ENCODE peak calls at places on chromosomes 3 and 15, in four cellular contexts. A, O, D and M are unnamed samples.

GRCh38 chr3:13890377-13891016 is 10.6 kb upstream of the WNT7A start:
- DNase-seq in O (no peak), D (peak; percentile 81), A (no peak), M (no peak)

GRCh38 chr15:82122754-82123400 is 77.1 kb upstream of the MEX3B start:
- DNase-seq in O (no peak), D (peak; percentile 99), A (no peak), M (no peak)

GRCh38 chr3:32603064-32603463 is 32.4 kb upstream of the DYNC1LI1 start:
- DNase-seq in A (no peak), O (no peak), D (no peak), M (no peak)

GRCh38 chr15:78909791-78910228 is 35.0 kb downstream of the CTSH start:
- DNase-seq in A (no peak), O (peak; percentile 70), D (peak; percentile 54), M (no peak)

GRCh38 chr15:95596487-95596886 is 734.0 kb upstream of the NR2F2 start:
- DNase-seq in O (no peak), D (no peak), A (no peak), M (no peak)

GRCh38 chr3:103818800-103819199 is 1384.0 kb downstream of the ZPLD1 start:
- DNase-seq in O (no peak), D (no peak), A (no peak), M (no peak)

GRCh38 chr3:44920081-44920480 is 45.7 kb downstream of the TGM4 start:
- DNase-seq in D (peak; percentile 13), O (no peak), A (no peak), M (no peak)

GRCh38 chr15:66401130-66402021 is 14.7 kb downstream of the MAP2K1 start:
- DNase-seq in A (no peak), O (no peak), D (peak; percentile 49), M (no peak)

GRCh38 chr15:52486003-52486996 is 42.4 kb downstream of the MYO5A start:
- DNase-seq in O (no peak), D (no peak), A (no peak), M (no peak)

GRCh38 chr3:13879946-13880810 is at the start of gene WNT7A:
- DNase-seq in O (peak; percentile 80), A (no peak), D (peak; percentile 77), M (no peak)

GRCh38 chr3:120052685-120053084 is 41.6 kb downstream of the GSK3B start:
- DNase-seq in D (no peak), O (no peak), A (no peak), M (no peak)

GRCh38 chr3:152443212-152444023 is 174.7 kb downstream of the MBNL1 start:
- DNase-seq in A (no peak), O (no peak), D (no peak), M (no peak)

GRCh38 chr3:129413687-129414506 is 14.5 kb downstream of the EFCAB12 start:
- DNase-seq in O (no peak), A (no peak), D (peak; percentile 43), M (no peak)

GRCh38 chr15:69321041-69321554 is 22.4 kb downstream of the PAQR5 start:
- DNase-seq in O (no peak), D (no peak), A (no peak), M (no peak)

GRCh38 chr15:70047386-70048195 is 50.1 kb downstream of the TLE3 start:
- DNase-seq in O (no peak), D (no peak), A (no peak), M (no peak)

GRCh38 chr3:65080432-65080831 is 392.6 kb upstream of the ADAMTS9 start:
- DNase-seq in A (no peak), O (no peak), D (no peak), M (no peak)

GRCh38 chr15:70181626-70182255 is 84.0 kb upstream of the TLE3 start:
- DNase-seq in A (no peak), O (no peak), D (no peak), M (no peak)

GRCh38 chr3:46861293-46861995 is 1.8 kb downstream of the MYL3 start:
- DNase-seq in O (no peak), D (no peak), A (no peak), M (no peak)

GRCh38 chr15:89768071-89768500 is 8.0 kb upstream of the MESP2 start:
- DNase-seq in A (no peak), D (no peak), O (no peak), M (no peak)

GRCh38 chr3:111076732-111077131 is 5.1 kb downstream of the NECTIN3 start:
- DNase-seq in D (no peak), A (no peak), O (no peak), M (no peak)

GRCh38 chr3:111084911-111085310 is 13.3 kb downstream of the NECTIN3 start:
- DNase-seq in O (no peak), A (no peak), D (no peak), M (no peak)

GRCh38 chr3:111077384-111077783 is 5.8 kb downstream of the NECTIN3 start:
- DNase-seq in A (no peak), D (no peak), O (no peak), M (no peak)

GRCh38 chr3:111081008-111081545 is 9.5 kb downstream of the NECTIN3 start:
- DNase-seq in O (no peak), A (no peak), D (no peak), M (no peak)

DNA sequence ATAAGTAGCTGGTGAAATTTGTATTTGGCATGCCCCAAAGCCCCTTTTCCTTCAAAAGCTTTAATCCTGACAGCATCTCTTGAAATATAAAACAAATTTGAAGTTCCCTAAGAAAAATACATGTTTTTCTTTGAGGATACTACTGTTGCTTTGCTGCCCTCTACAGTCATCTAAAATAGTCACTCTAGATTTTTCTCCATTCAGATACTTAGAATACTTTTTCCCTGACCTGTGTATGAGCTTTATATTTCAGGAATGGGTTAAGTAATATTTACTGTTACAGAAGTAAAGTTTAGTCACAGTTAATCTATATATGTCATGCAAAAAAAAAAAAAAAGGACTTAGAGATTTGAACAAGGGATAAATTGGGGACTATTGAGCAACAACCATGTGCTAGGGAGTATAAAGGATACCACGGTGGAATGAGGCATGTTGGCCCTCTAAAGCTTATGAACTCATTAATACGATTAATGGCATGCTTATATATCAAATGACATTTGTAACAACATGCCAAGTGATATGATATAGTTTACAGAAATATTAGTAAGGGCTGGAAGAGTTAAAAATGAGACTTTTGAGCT is 8.8 kb downstream of the NECTIN3 start:
- DNase-seq in O (no peak), D (peak; percentile 66), A (no peak), M (no peak)
- TF ChIP-seq CTCF in O (peak; percentile 22), D (peak; percentile 47), A (no peak), M (no peak)

DNA sequence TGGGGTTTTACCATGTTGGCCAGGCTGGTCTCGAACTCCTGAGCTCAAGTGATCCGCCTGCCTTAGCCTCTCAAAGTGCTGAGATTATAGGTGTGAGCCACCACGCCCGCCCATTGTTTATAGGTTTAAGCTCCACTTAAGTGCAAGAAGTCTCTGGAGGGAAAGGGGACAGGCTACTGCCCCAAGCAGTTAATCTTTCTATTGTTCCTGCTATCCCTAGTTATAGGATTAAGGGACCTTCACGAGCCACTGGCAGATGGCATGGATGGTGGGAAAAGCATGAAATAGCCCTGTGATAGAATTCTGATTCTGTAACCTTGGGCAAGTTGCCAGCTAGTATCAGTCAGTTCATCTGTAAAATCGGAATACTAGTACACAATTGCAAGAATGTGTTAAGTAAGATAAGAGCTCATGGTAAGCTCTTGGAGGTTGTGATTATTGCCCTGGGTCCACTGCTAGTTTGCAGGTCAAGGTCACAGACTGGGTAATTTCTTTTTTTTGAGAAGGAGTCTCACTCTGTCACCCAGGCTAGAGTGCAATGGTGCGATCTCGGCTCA is 5.3 kb upstream of the RBPMS2 start:
- DNase-seq in O (no peak), A (no peak), D (no peak), M (no peak)
- TF ChIP-seq CTCF in O (no peak), A (no peak), D (no peak), M (no peak)

GRCh38 chr3:112972158-112972557 is 2.7 kb downstream of the CD200R1 start:
- DNase-seq in D (no peak), O (no peak), A (no peak), M (no peak)
- TF ChIP-seq CTCF in D (no peak), O (no peak), A (no peak), M (no peak)

DNA sequence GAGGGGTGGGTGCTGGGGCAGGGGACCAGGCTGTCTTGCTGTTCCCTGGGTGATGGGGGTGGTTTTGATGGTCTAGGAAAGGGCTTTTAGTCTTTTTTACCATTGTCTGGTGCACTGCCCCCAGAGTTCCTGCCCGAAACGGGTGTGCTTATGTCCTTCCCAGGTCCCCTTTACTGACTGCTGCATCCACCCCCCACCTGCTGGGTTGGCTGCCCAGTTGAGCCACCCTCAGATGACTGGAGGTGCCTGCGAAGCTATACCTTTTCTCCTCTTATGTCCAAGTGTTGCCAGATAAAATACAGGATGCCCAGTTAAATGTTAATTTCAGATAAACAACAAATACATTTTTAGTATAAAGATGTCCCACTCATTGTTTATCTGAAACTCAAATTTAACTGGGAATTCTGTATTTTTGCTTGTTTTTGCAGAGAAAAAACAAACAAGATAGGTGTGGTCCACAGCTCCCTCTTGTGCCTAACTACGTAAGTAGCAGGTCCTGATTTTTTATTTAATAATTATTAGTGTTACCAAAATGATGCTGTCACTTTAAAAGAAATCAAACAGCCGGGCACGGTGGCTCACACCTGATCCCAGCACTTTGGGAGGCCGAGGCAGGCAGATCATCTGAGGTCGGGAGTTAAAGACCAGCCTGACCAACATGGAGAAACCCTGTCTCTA is 6.1 kb upstream of the RPP14 start:
- DNase-seq in D (peak; percentile 58), A (no peak), O (no peak), M (no peak)
- TF ChIP-seq CTCF in D (peak; percentile 60), A (peak; percentile 65), O (peak; percentile 64), M (no peak)

DNA sequence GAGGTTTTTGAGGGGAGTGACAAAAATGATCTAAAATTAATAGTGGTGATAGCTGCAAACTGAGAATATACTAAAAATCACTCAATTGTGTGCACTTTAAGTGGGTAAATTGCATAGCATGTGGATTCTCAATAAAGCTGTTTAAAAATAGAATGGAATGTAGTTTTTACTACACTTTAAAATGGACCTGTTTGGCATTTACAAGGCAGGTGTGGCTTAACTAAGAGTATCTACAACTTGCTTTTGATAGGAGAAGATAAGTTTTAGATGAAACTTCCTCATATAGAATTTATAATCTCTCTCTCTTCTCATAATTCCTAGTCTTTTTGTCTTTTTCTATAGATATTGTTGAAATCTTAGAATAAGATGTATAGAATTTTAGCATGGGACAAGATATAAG is 40.3 kb downstream of the THRB start:
- DNase-seq in A (no peak), O (no peak), D (no peak), M (no peak)
- TF ChIP-seq CTCF in A (no peak), O (no peak), D (no peak), M (no peak)

DNA sequence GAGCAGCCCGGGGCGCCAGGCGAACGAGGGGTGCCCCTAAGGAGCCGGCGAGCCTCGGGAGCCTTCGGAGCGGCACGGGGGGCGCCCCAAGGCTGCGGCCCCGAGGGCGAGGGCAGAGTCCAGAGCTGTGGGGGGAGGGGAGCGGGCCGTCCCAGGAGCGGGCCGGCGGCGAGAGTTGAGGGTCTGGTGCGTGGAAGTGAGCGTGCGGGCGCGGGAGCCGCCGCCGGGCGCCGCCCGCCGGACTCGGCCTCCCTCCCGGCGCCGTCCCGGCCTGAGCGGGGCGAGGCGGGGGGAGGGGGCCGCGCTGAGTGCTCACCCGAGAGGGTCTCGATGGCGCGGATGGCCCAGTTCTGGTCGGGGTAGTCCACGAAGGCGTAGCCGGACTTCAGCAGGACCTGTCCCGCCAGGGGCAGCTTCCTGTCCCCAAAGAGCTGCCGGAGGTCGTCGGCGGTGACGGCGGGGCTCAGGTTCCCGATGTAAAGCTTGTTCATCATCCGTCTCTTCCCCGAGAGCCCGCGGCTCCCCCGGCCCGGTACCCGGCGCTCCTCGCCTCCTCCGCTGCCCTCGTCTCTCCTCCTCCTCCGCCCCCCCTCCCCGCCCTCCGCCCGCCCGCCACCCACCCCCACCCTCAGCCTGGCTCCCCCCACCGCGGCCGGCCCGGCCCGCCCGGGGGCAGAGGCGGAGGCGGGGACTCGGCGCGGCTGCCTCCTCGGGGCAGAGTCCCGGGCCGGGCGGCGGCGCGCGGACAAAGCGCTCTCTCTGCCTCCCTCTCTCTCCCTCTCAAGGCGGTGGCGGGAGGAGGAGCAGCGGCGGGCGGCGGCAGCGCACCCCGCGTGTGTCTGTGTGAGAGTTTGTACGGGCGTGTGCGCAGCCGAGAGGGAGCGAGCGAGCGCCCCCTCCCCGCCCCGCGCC is at the start of gene IGF2BP2:
- DNase-seq in D (peak; percentile 89), O (peak; percentile 81), A (no peak), M (peak; percentile 26)
- TF ChIP-seq CTCF in D (no peak), O (no peak), A (no peak), M (no peak)